ENCODE peak calls at places on chromosomes 5 and 9, in four cellular contexts. One of them, this sample, is unnamed.

GRCh38 chr9:91758491-91758981 is 191.5 kb downstream of the ROR2 start:
- DNase-seq in T follicular helper cell: no peak
- DNase-seq in activated T-helper 9 cell treated with anti-CD3 and anti-CD28 coated beads, Interleukin-2, amount 50 U/mL, for 16 hours: no peak
- DNase-seq in CD8-positive, alpha-beta memory T cell: no peak
- DNase-seq in this sample: peak; percentile 10

GRCh38 chr5:56565693-56566092 is 249.7 kb upstream of the MAP3K1 start:
- DNase-seq in CD8-positive, alpha-beta memory T cell: no peak
- DNase-seq in T follicular helper cell: no peak
- DNase-seq in activated T-helper 9 cell treated with anti-CD3 and anti-CD28 coated beads, Interleukin-2, amount 50 U/mL, for 16 hours: no peak
- DNase-seq in this sample: no peak

GRCh38 chr9:18296702-18297531 is 177.0 kb upstream of the ADAMTSL1 start:
- DNase-seq in T follicular helper cell: no peak
- DNase-seq in CD8-positive, alpha-beta memory T cell: no peak
- DNase-seq in activated T-helper 9 cell treated with anti-CD3 and anti-CD28 coated beads, Interleukin-2, amount 50 U/mL, for 16 hours: no peak
- DNase-seq in this sample: peak; percentile 76

GRCh38 chr5:66122379-66123034 is 21.6 kb upstream of the SREK1 start:
- DNase-seq in T follicular helper cell: no peak
- DNase-seq in activated T-helper 9 cell treated with anti-CD3 and anti-CD28 coated beads, Interleukin-2, amount 50 U/mL, for 16 hours: no peak
- DNase-seq in CD8-positive, alpha-beta memory T cell: no peak
- DNase-seq in this sample: peak; percentile 38

GRCh38 chr5:111787006-111787405 is 30.0 kb upstream of the NREP start:
- DNase-seq in T follicular helper cell: no peak
- DNase-seq in CD8-positive, alpha-beta memory T cell: no peak
- DNase-seq in activated T-helper 9 cell treated with anti-CD3 and anti-CD28 coated beads, Interleukin-2, amount 50 U/mL, for 16 hours: no peak
- DNase-seq in this sample: no peak

GRCh38 chr5:103256178-103256577 is 2.4 kb upstream of the MACIR start:
- DNase-seq in CD8-positive, alpha-beta memory T cell: no peak
- DNase-seq in T follicular helper cell: no peak
- DNase-seq in activated T-helper 9 cell treated with anti-CD3 and anti-CD28 coated beads, Interleukin-2, amount 50 U/mL, for 16 hours: no peak
- DNase-seq in this sample: no peak

GRCh38 chr9:129479217-129480011 is 141.5 kb downstream of the C9orf50 start:
- DNase-seq in activated T-helper 9 cell treated with anti-CD3 and anti-CD28 coated beads, Interleukin-2, amount 50 U/mL, for 16 hours: no peak
- DNase-seq in T follicular helper cell: no peak
- DNase-seq in CD8-positive, alpha-beta memory T cell: no peak
- DNase-seq in this sample: no peak

GRCh38 chr5:137751869-137752491 is 2.2 kb downstream of the HNRNPA0 start:
- DNase-seq in T follicular helper cell: no peak
- DNase-seq in CD8-positive, alpha-beta memory T cell: no peak
- DNase-seq in activated T-helper 9 cell treated with anti-CD3 and anti-CD28 coated beads, Interleukin-2, amount 50 U/mL, for 16 hours: no peak
- DNase-seq in this sample: peak; percentile 74

GRCh38 chr5:170573660-170574059 is 69.8 kb downstream of the KCNIP1 start:
- DNase-seq in T follicular helper cell: no peak
- DNase-seq in CD8-positive, alpha-beta memory T cell: no peak
- DNase-seq in activated T-helper 9 cell treated with anti-CD3 and anti-CD28 coated beads, Interleukin-2, amount 50 U/mL, for 16 hours: no peak
- DNase-seq in this sample: no peak

GRCh38 chr9:35652829-35653209 is 2.1 kb upstream of the SIT1 start:
- DNase-seq in CD8-positive, alpha-beta memory T cell: no peak
- DNase-seq in activated T-helper 9 cell treated with anti-CD3 and anti-CD28 coated beads, Interleukin-2, amount 50 U/mL, for 16 hours: no peak
- DNase-seq in T follicular helper cell: no peak
- DNase-seq in this sample: no peak

GRCh38 chr5:147482426-147483196 is 27.3 kb downstream of the DPYSL3 start:
- DNase-seq in CD8-positive, alpha-beta memory T cell: no peak
- DNase-seq in activated T-helper 9 cell treated with anti-CD3 and anti-CD28 coated beads, Interleukin-2, amount 50 U/mL, for 16 hours: no peak
- DNase-seq in T follicular helper cell: no peak
- DNase-seq in this sample: peak; percentile 61

GRCh38 chr5:111514087-111514486 is 1.8 kb upstream of the STARD4 start:
- DNase-seq in activated T-helper 9 cell treated with anti-CD3 and anti-CD28 coated beads, Interleukin-2, amount 50 U/mL, for 16 hours: no peak
- DNase-seq in CD8-positive, alpha-beta memory T cell: no peak
- DNase-seq in T follicular helper cell: no peak
- DNase-seq in this sample: no peak

GRCh38 chr5:62653001-62653863 is 74.6 kb downstream of the LRRC70 start:
- DNase-seq in T follicular helper cell: no peak
- DNase-seq in CD8-positive, alpha-beta memory T cell: no peak
- DNase-seq in activated T-helper 9 cell treated with anti-CD3 and anti-CD28 coated beads, Interleukin-2, amount 50 U/mL, for 16 hours: no peak
- DNase-seq in this sample: peak; percentile 63

GRCh38 chr5:6188344-6188743 is 190.0 kb downstream of the MED10 start:
- DNase-seq in activated T-helper 9 cell treated with anti-CD3 and anti-CD28 coated beads, Interleukin-2, amount 50 U/mL, for 16 hours: no peak
- DNase-seq in T follicular helper cell: no peak
- DNase-seq in CD8-positive, alpha-beta memory T cell: no peak
- DNase-seq in this sample: no peak

GRCh38 chr5:66009277-66009676 is 82.9 kb downstream of the ERBIN start:
- DNase-seq in activated T-helper 9 cell treated with anti-CD3 and anti-CD28 coated beads, Interleukin-2, amount 50 U/mL, for 16 hours: no peak
- DNase-seq in CD8-positive, alpha-beta memory T cell: no peak
- DNase-seq in T follicular helper cell: no peak
- DNase-seq in this sample: no peak

GRCh38 chr5:144333336-144333920 is 162.8 kb downstream of the KCTD16 start:
- DNase-seq in T follicular helper cell: no peak
- DNase-seq in CD8-positive, alpha-beta memory T cell: no peak
- DNase-seq in activated T-helper 9 cell treated with anti-CD3 and anti-CD28 coated beads, Interleukin-2, amount 50 U/mL, for 16 hours: no peak
- DNase-seq in this sample: no peak

GRCh38 chr5:149392718-149393117 is 13.6 kb upstream of the IL17B start:
- DNase-seq in T follicular helper cell: no peak
- DNase-seq in CD8-positive, alpha-beta memory T cell: no peak
- DNase-seq in activated T-helper 9 cell treated with anti-CD3 and anti-CD28 coated beads, Interleukin-2, amount 50 U/mL, for 16 hours: no peak
- DNase-seq in this sample: no peak

GRCh38 chr9:37471942-37472679 is 6.9 kb upstream of the ZBTB5 start:
- DNase-seq in activated T-helper 9 cell treated with anti-CD3 and anti-CD28 coated beads, Interleukin-2, amount 50 U/mL, for 16 hours: no peak
- DNase-seq in T follicular helper cell: no peak
- DNase-seq in CD8-positive, alpha-beta memory T cell: no peak
- DNase-seq in this sample: peak; percentile 86

GRCh38 chr9:14313951-14314423 is at the start of gene NFIB:
- DNase-seq in CD8-positive, alpha-beta memory T cell: no peak
- DNase-seq in T follicular helper cell: no peak
- DNase-seq in activated T-helper 9 cell treated with anti-CD3 and anti-CD28 coated beads, Interleukin-2, amount 50 U/mL, for 16 hours: no peak
- DNase-seq in this sample: peak; percentile 33

GRCh38 chr5:93874491-93874890 is 133.1 kb upstream of the POU5F2 start:
- DNase-seq in T follicular helper cell: no peak
- DNase-seq in CD8-positive, alpha-beta memory T cell: no peak
- DNase-seq in activated T-helper 9 cell treated with anti-CD3 and anti-CD28 coated beads, Interleukin-2, amount 50 U/mL, for 16 hours: no peak
- DNase-seq in this sample: no peak

GRCh38 chr5:141707535-141707934 is 25.5 kb upstream of the ARAP3 start:
- DNase-seq in T follicular helper cell: no peak
- DNase-seq in CD8-positive, alpha-beta memory T cell: no peak
- DNase-seq in activated T-helper 9 cell treated with anti-CD3 and anti-CD28 coated beads, Interleukin-2, amount 50 U/mL, for 16 hours: no peak
- DNase-seq in this sample: no peak

GRCh38 chr9:130549093-130549735 is 30.2 kb upstream of the FUBP3 start:
- DNase-seq in T follicular helper cell: no peak
- DNase-seq in activated T-helper 9 cell treated with anti-CD3 and anti-CD28 coated beads, Interleukin-2, amount 50 U/mL, for 16 hours: no peak
- DNase-seq in CD8-positive, alpha-beta memory T cell: no peak
- DNase-seq in this sample: no peak

GRCh38 chr5:133298447-133298846 is 246.6 kb downstream of the HSPA4 start:
- DNase-seq in activated T-helper 9 cell treated with anti-CD3 and anti-CD28 coated beads, Interleukin-2, amount 50 U/mL, for 16 hours: no peak
- DNase-seq in CD8-positive, alpha-beta memory T cell: no peak
- DNase-seq in T follicular helper cell: no peak
- DNase-seq in this sample: no peak

GRCh38 chr5:112706446-112707016 is 31.2 kb upstream of the APC start:
- DNase-seq in activated T-helper 9 cell treated with anti-CD3 and anti-CD28 coated beads, Interleukin-2, amount 50 U/mL, for 16 hours: no peak
- DNase-seq in T follicular helper cell: no peak
- DNase-seq in CD8-positive, alpha-beta memory T cell: no peak
- DNase-seq in this sample: no peak

GRCh38 chr5:111645303-111645838 is 111.6 kb downstream of the NREP start:
- DNase-seq in activated T-helper 9 cell treated with anti-CD3 and anti-CD28 coated beads, Interleukin-2, amount 50 U/mL, for 16 hours: no peak
- DNase-seq in T follicular helper cell: no peak
- DNase-seq in CD8-positive, alpha-beta memory T cell: no peak
- DNase-seq in this sample: no peak

GRCh38 chr9:5799314-5799713 is 33.6 kb downstream of the ERMP1 start:
- DNase-seq in activated T-helper 9 cell treated with anti-CD3 and anti-CD28 coated beads, Interleukin-2, amount 50 U/mL, for 16 hours: no peak
- DNase-seq in T follicular helper cell: no peak
- DNase-seq in CD8-positive, alpha-beta memory T cell: no peak
- DNase-seq in this sample: peak; percentile 82

GRCh38 chr5:1312206-1312605 is 17.3 kb upstream of the TERT start:
- DNase-seq in activated T-helper 9 cell treated with anti-CD3 and anti-CD28 coated beads, Interleukin-2, amount 50 U/mL, for 16 hours: no peak
- DNase-seq in CD8-positive, alpha-beta memory T cell: peak; percentile 80
- DNase-seq in T follicular helper cell: peak; percentile 28
- DNase-seq in this sample: no peak

GRCh38 chr9:115717298-115717697 is 436.3 kb upstream of the PAPPA start:
- DNase-seq in CD8-positive, alpha-beta memory T cell: no peak
- DNase-seq in T follicular helper cell: no peak
- DNase-seq in activated T-helper 9 cell treated with anti-CD3 and anti-CD28 coated beads, Interleukin-2, amount 50 U/mL, for 16 hours: no peak
- DNase-seq in this sample: no peak

GRCh38 chr9:18126776-18127175 is 347.2 kb upstream of the ADAMTSL1 start:
- DNase-seq in T follicular helper cell: no peak
- DNase-seq in activated T-helper 9 cell treated with anti-CD3 and anti-CD28 coated beads, Interleukin-2, amount 50 U/mL, for 16 hours: no peak
- DNase-seq in CD8-positive, alpha-beta memory T cell: no peak
- DNase-seq in this sample: no peak

GRCh38 chr5:131163315-131164119 is 1.5 kb downstream of the HINT1 start:
- DNase-seq in CD8-positive, alpha-beta memory T cell: no peak
- DNase-seq in T follicular helper cell: no peak
- DNase-seq in activated T-helper 9 cell treated with anti-CD3 and anti-CD28 coated beads, Interleukin-2, amount 50 U/mL, for 16 hours: no peak
- DNase-seq in this sample: peak; percentile 41

GRCh38 chr9:133770076-133770777 is 32.1 kb upstream of the SARDH start:
- DNase-seq in activated T-helper 9 cell treated with anti-CD3 and anti-CD28 coated beads, Interleukin-2, amount 50 U/mL, for 16 hours: no peak
- DNase-seq in T follicular helper cell: no peak
- DNase-seq in CD8-positive, alpha-beta memory T cell: no peak
- DNase-seq in this sample: no peak

GRCh38 chr9:6984941-6985578 is 227.3 kb downstream of the KDM4C start:
- DNase-seq in activated T-helper 9 cell treated with anti-CD3 and anti-CD28 coated beads, Interleukin-2, amount 50 U/mL, for 16 hours: no peak
- DNase-seq in CD8-positive, alpha-beta memory T cell: no peak
- DNase-seq in T follicular helper cell: no peak
- DNase-seq in this sample: no peak

GRCh38 chr9:97773091-97773490 is 76.0 kb upstream of the XPA start:
- DNase-seq in activated T-helper 9 cell treated with anti-CD3 and anti-CD28 coated beads, Interleukin-2, amount 50 U/mL, for 16 hours: no peak
- DNase-seq in T follicular helper cell: no peak
- DNase-seq in CD8-positive, alpha-beta memory T cell: no peak
- DNase-seq in this sample: no peak

GRCh38 chr9:127345566-127345965 is 51.4 kb upstream of the SLC2A8 start:
- DNase-seq in T follicular helper cell: no peak
- DNase-seq in CD8-positive, alpha-beta memory T cell: no peak
- DNase-seq in activated T-helper 9 cell treated with anti-CD3 and anti-CD28 coated beads, Interleukin-2, amount 50 U/mL, for 16 hours: no peak
- DNase-seq in this sample: no peak

This sample was measured in endothelial cell of umbilical vein.